ENCODE peak calls at places on chromosomes 11 and 22, in nine cellular contexts. S is astrocyte of the spinal cord, O is MCF 10A, P is upper lobe of right lung, D is mucosa of descending colon, N is glutamatergic neuron, Z is HCT116, C is fibroblast of pulmonary artery, T is dorsolateral prefrontal cortex. Y is an unnamed sample.
A peak's percentile ranks its signal among the peaks of the same experiment; 100 is the strongest.

GRCh38 chr11:71209181-71209580 is 43.2 kb downstream of the SHANK2 start:
- DNase-seq in T (no peak), S (no peak), C (no peak), P (peak; percentile 61), N (no peak), O (no peak), D (no peak), Z (no peak), Y (no peak)

GRCh38 chr11:43988040-43988793 is 45.8 kb downstream of the C11orf96 start:
- DNase-seq in O (no peak), T (no peak), D (no peak), Z (no peak), S (peak; percentile 48), N (no peak), C (peak; percentile 60), P (no peak), Y (no peak)

GRCh38 chr11:70751142-70751734 is 352.9 kb downstream of the CTTN start:
- DNase-seq in N (no peak), Z (no peak), T (no peak), C (no peak), D (no peak), O (peak; percentile 1), S (peak; percentile 0), P (no peak), Y (no peak)

GRCh38 chr22:22703715-22704114 is 59.3 kb downstream of the GGTLC2 start:
- DNase-seq in T (no peak), S (peak; percentile 65), P (no peak), D (no peak), C (peak; percentile 73), N (no peak), Z (no peak), O (peak; percentile 87), Y (no peak)

GRCh38 chr11:73425118-73425517 is 48.9 kb downstream of the RELT start:
- DNase-seq in N (no peak), O (no peak), S (no peak), T (no peak), P (no peak), C (no peak), Z (no peak), D (no peak), Y (no peak)

GRCh38 chr22:20526628-20527355 is 19.4 kb downstream of the MED15 start:
- DNase-seq in T (no peak), P (no peak), N (no peak), D (no peak), S (peak; percentile 70), O (peak; percentile 46), Z (no peak), C (peak; percentile 75), Y (no peak)

GRCh38 chr22:23159287-23159622 is 14.0 kb downstream of the RAB36 start:
- DNase-seq in S (no peak), P (no peak), N (no peak), C (no peak), D (no peak), O (no peak), T (no peak), Z (no peak), Y (no peak)

GRCh38 chr22:48799227-48799970 is 1028.3 kb downstream of the BRD1 start:
- DNase-seq in O (no peak), T (no peak), S (no peak), P (no peak), D (no peak), C (no peak), N (no peak), Z (no peak), Y (no peak)

GRCh38 chr22:48719978-48720661 is 1107.6 kb downstream of the BRD1 start:
- DNase-seq in Z (no peak), O (no peak), N (no peak), S (no peak), P (peak; percentile 35), C (no peak), T (no peak), D (no peak), Y (peak; percentile 25)

GRCh38 chr11:64141081-64141783 is 24.7 kb downstream of the MACROD1 start:
- DNase-seq in Z (no peak), S (no peak), C (no peak), T (peak; percentile 89), N (peak; percentile 11), D (no peak), O (no peak), P (no peak), Y (peak; percentile 37)

GRCh38 chr22:38494498-38494897 is 11.6 kb downstream of the DDX17 start:
- DNase-seq in D (no peak), P (no peak), O (no peak), N (no peak), C (peak; percentile 51), Z (no peak), T (no peak), S (no peak), Y (no peak)

GRCh38 chr11:113896156-113896879 is 8.3 kb upstream of the HTR3B start:
- DNase-seq in C (peak; percentile 53), O (peak; percentile 42), Z (peak; percentile 10), S (peak; percentile 35), T (peak; percentile 36), P (no peak), D (no peak), N (peak; percentile 48), Y (peak; percentile 38)

GRCh38 chr22:24040946-24041345 is 29.8 kb downstream of the CABIN1 start:
- DNase-seq in N (no peak), T (no peak), O (no peak), D (no peak), Z (no peak), S (no peak), C (no peak), P (no peak), Y (no peak)

GRCh38 chr11:68402355-68403031 is 58.1 kb upstream of the PPP6R3 start:
- DNase-seq in S (no peak), T (no peak), Z (no peak), N (no peak), P (no peak), O (no peak), D (no peak), C (no peak), Y (no peak)
- TF ChIP-seq CTCF in S (no peak), T (no peak), Z (peak; percentile 26), N (no peak), P (no peak), O (no peak), D (no peak), C (no peak), Y (no peak)

GRCh38 chr11:65882191-65883057 is 2.8 kb downstream of the CTSW start:
- DNase-seq in O (no peak), T (no peak), S (no peak), D (no peak), Z (no peak), P (peak; percentile 59), N (no peak), C (no peak), Y (no peak)

GRCh38 chr11:65885231-65885630 is 3.0 kb downstream of the FIBP start:
- DNase-seq in N (no peak), P (peak; percentile 53), D (no peak), C (no peak), S (no peak), O (no peak), T (no peak), Z (no peak), Y (no peak)

GRCh38 chr11:65884716-65885092 is 3.6 kb downstream of the FIBP start:
- DNase-seq in T (peak; percentile 82), D (no peak), S (peak; percentile 70), Z (no peak), O (peak; percentile 77), P (peak; percentile 90), N (peak; percentile 88), C (peak; percentile 83), Y (peak; percentile 85)

GRCh38 chr11:65883058-65883761 is 3.6 kb downstream of the CTSW start:
- DNase-seq in T (no peak), N (no peak), O (no peak), C (no peak), Z (no peak), S (no peak), D (no peak), P (peak; percentile 56), Y (no peak)

DNA sequence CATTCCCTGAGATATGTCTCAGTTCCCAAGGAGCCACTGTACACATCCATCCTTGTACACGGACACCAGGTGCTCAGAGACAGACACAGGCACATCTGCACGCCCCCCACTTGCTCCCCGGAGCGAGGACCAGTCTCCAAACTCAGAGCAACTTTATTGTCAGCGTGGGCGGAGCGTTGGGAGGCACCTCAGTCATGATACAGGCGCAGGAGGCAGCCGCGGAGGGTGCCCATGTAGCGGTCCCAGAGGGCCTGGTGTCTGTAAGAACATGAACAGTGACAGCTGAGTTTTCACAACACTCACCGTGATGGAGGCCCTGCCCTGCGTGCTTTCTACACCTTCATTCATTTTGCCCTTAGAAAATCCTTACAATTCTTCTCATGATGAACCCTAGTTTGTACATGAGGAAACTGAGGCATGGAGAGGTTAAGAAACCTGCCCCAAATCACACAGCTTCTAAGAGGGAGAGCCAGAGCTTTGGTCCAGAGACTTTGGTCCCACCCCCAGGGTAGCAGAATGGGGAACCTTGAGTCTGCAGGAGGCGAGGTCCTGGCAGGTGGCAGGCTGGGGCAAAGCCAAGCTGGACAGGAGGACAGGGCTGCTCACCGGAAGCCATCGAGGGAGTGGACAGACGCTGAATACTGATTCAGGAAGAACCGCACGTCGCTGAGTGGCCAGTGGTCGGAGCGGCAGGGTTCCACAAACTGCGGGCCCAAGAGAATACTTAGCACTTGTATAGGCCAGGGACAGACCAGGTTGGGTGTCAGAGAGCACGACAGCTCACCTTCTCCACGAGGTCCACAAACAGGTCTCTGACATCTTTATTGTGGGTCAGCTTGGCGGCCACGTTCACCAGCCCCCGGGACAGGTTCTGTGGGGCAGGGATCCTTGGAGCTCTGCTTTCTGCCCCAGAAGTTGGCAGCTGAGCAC is 4.2 kb downstream of the FIBP start:
- DNase-seq in C (no peak), D (no peak), O (no peak), T (no peak), S (no peak), P (no peak), N (no peak), Z (no peak), Y (no peak)
- TF ChIP-seq CTCF in C (no peak), D (no peak), O (no peak), T (no peak), S (no peak), P (no peak), N (no peak), Z (no peak), Y (no peak)

DNA sequence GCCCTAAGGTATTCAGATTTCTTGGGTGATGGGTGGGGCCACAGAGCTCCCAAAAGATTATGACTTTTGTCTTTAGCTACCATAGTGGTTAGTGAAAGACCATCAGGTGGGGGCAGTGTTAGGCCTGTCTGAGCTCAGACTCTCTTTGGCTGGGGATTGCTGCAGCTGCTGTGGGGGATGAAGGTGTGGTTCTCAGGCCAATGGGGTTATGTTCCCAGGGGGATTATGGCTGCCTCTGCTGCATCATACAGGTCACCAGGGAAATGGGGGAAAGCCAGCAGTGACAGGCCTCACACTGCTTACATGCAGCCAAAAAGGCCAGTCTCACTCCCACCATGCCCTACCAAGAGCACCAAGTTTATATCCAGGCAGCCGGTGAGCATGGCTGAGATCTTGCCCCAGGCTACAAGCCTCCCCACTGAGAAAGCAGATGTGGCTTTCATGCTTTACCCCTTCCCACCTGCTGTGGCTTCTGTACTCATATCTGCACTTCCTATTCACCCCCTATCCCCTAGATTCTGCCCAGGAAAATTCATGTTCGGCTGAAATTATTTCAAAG is 24.8 kb downstream of the CNTF start:
- DNase-seq in S (no peak), Z (no peak), O (no peak), N (no peak), P (no peak), C (no peak), T (no peak), D (no peak), Y (no peak)
- TF ChIP-seq CTCF in S (no peak), Z (no peak), O (no peak), N (no peak), P (no peak), C (no peak), T (no peak), D (no peak), Y (no peak)

GRCh38 chr11:783581-784015 is 6.3 kb downstream of the CEND1 start:
- DNase-seq in N (peak; percentile 92), P (peak; percentile 92), T (peak; percentile 95), C (peak; percentile 83), Z (peak; percentile 78), S (peak; percentile 85), D (peak; percentile 85), O (peak; percentile 80), Y (peak; percentile 88)
- TF ChIP-seq CTCF in N (peak; percentile 76), P (peak; percentile 67), T (peak; percentile 74), C (peak; percentile 86), Z (peak; percentile 94), S (peak; percentile 94), D (peak; percentile 61), O (peak; percentile 64), Y (peak; percentile 77)

Y was measured in nephron progenitor cell.